ENCODE peak calls at places on chromosomes 13 and 19, in ten cellular contexts. B, A, K, V, L, Q, E, S, H and G are unnamed samples.
A peak's percentile ranks its signal among the peaks of the same experiment; 100 is the strongest.

GRCh38 chr13:19910336-19911072 is 47.1 kb upstream of the ZMYM5 start:
- DNase-seq in H (no peak), B (no peak), Q (no peak), L (no peak), A (no peak), E (no peak), K (no peak), S (no peak), V (peak; percentile 43), G (no peak)

GRCh38 chr19:40224342-40225148 is 1.9 kb downstream of the CCNP start:
- DNase-seq in S (no peak), B (no peak), E (no peak), H (no peak), L (no peak), K (no peak), V (peak; percentile 76), A (no peak), Q (no peak), G (no peak)

GRCh38 chr13:74770361-74770760 is 636.2 kb upstream of the KLF12 start:
- DNase-seq in S (no peak), V (no peak), K (no peak), H (no peak), Q (no peak), A (peak; percentile 77), B (no peak), L (no peak), E (no peak), G (no peak)

GRCh38 chr13:46605089-46605488 is 52.1 kb downstream of the LRCH1 start:
- DNase-seq in S (no peak), A (no peak), E (no peak), L (no peak), H (peak; percentile 31), Q (no peak), V (no peak), B (no peak), K (no peak), G (no peak)

GRCh38 chr19:3047307-3048189 is 14.7 kb downstream of the TLE5 start:
- DNase-seq in Q (peak; percentile 81), E (peak; percentile 96), H (peak; percentile 98), K (peak; percentile 97), L (peak; percentile 79), S (peak; percentile 78), V (peak; percentile 63), A (peak; percentile 89), B (peak; percentile 85), G (peak; percentile 74)

GRCh38 chr13:32309812-32310706 is 5.1 kb downstream of the ZAR1L start:
- DNase-seq in K (peak; percentile 52), V (peak; percentile 54), B (peak; percentile 32), S (no peak), A (peak; percentile 83), E (no peak), Q (no peak), L (no peak), H (peak; percentile 29), G (peak; percentile 59)

GRCh38 chr13:93226623-93227279 is at the start of gene GPC6:
- DNase-seq in V (no peak), K (peak; percentile 80), S (peak; percentile 32), E (no peak), A (peak; percentile 96), L (no peak), B (peak; percentile 61), Q (no peak), H (no peak), G (no peak)

GRCh38 chr13:48038763-48039162 is 1.2 kb downstream of the NUDT15 start:
- DNase-seq in B (no peak), S (no peak), E (no peak), K (peak; percentile 81), L (no peak), H (no peak), Q (no peak), A (no peak), V (no peak), G (peak; percentile 20)

GRCh38 chr19:15369594-15369891 is 10.0 kb downstream of the AKAP8 start:
- DNase-seq in A (no peak), S (no peak), E (no peak), H (no peak), L (no peak), Q (no peak), B (no peak), K (no peak), V (no peak), G (peak; percentile 23)
- TF ChIP-seq CTCF in A (no peak), S (no peak), E (no peak), H (no peak), L (no peak), Q (no peak), B (no peak), K (no peak), V (no peak), G (no peak)

DNA sequence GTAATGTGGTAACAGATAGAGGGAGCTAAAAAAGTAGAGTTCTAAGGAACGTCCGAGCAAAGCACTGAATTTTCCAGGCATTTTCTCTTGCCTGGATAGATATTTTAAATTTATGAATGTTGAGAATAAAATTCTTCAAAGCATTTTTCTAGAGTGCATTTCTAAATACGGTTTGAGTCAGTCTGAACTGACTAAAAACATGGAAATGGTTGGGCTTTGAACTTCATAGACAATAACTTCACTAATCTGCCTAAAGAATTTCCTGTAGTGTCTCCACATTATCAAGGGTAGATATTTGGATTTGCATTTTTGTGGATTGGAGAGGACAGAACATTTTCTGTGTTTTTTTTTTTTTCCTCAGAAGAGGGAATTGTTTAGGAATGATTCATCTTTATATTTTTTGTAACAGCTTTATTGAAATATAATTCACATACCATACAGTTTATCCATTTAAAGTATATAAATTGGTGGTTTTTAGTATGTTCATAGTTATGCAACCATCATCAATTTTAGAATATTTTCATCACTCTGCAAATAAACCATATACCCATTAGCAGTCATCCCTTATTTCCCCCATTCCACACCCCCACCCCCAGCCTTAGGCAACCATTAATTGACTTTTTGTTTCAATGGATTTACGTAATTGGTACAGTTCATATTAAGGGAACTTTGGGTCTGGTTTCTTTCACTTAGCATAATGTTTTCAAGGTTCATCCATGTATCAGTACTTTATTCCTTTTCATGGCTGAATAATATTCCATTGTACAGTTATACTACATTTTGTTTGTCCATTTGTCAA is 20.7 kb downstream of the GARRE1 start:
- DNase-seq in S (no peak), H (no peak), K (no peak), L (no peak), B (no peak), E (no peak), V (no peak), Q (no peak), A (peak; percentile 87), G (no peak)
- TF ChIP-seq CTCF in S (no peak), H (no peak), K (no peak), L (no peak), B (no peak), E (no peak), V (no peak), Q (no peak), A (peak; percentile 17), G (no peak)

DNA sequence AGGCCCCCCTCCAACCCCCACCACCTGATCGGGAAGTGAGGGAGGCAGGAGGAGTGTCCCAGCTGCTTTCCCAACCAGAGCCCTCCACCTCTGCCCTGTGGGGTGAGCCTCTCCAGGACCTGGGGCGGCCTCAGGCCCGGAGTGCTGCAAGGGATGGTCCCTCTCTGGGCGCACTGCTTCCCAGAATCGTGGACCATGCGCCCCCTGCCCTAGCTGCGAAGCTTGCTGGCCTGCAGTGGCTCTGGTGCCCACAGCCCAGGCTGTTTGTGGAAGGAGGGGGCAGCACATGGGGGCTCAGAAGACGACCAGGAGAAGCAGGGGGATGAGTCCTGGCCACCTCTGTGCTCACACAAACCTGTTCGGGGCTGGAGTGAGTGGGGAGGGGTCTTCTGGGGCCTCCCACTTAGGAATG is 33.6 kb downstream of the CEBPG start:
- DNase-seq in H (no peak), L (no peak), K (no peak), Q (no peak), B (no peak), V (no peak), S (no peak), E (no peak), A (no peak), G (no peak)
- TF ChIP-seq CTCF in H (no peak), L (no peak), K (no peak), Q (peak; percentile 37), B (no peak), V (no peak), S (no peak), E (no peak), A (no peak), G (no peak)

DNA sequence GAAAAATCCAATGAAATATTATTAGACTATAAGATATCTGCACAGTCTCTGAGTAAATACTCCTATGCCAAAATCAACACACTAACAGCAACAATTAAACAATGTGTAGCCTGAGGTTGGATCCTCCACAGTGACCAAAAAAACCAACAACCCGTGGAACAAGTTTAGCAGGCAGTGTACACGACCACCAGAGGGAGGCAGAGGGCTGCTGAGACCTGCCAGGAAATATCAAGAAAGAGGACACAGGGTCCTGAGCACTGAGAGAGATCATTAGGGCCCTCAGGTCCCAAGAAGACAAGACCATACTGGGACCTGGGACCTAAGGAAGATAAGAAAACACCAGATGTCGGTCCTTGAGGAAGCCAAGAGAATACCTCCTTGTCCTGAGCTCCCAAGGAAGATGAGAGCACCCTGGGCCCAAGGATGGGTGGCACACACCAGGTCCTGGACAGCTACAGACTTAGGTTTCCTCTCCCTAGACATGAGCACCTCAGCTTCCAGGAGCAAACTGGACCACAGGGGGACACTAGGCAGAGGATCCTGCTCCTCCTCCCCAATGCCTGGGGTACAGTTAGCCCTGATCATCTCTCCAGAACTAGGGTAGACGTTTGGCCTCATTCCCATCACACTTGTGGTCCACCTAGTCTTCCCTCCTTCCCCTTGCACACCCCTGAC is 822 bp upstream of the ZNF274 start:
- DNase-seq in S (peak; percentile 19), B (peak; percentile 75), V (no peak), K (peak; percentile 86), Q (peak; percentile 77), E (peak; percentile 64), L (no peak), H (no peak), A (peak; percentile 20), G (peak; percentile 49)
- TF ChIP-seq CTCF in S (peak; percentile 30), B (peak; percentile 75), V (peak; percentile 72), K (peak; percentile 77), Q (peak; percentile 57), E (peak; percentile 26), L (peak; percentile 28), H (no peak), A (peak; percentile 40), G (peak; percentile 20)

DNA sequence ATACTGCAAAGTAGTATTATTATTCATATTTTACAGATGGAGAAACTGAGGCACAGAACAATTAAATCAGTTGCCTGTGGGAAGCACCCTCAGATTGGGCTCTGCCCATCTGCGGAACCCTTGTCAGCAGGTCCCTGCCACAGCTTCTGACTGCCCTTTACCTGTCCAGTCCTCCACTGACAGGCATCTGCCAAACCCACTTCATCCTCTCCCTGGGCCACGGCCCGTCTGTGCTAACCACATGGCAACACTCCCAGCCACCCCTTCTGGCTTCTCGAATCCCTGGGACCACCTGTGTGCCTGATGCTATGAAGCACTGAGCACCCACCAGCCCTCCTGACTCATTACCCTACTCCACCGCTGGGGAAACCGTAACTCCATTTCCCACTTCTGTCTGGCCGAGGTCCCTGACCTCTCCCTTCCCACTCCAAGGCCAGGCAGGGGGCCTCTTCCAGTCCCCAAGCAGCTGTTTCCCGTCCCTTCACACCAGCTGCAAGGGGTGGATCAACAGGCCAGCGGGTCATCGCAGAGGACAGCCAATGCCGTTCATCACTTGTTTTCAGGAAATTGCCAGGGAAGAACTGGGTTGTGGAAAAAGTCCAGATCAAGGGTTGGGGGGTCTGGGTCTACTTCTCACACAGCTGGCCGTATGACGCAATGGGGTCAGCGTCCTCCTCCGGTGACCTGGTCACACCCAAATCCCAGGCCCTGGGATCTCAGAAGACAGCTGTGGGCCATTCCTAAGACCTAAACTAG is 2.5 kb downstream of the KANK3 start:
- DNase-seq in V (no peak), L (no peak), S (peak; percentile 33), H (peak; percentile 82), E (no peak), A (peak; percentile 91), Q (no peak), B (peak; percentile 64), K (peak; percentile 82), G (peak; percentile 26)
- TF ChIP-seq CTCF in V (no peak), L (no peak), S (no peak), H (no peak), E (peak; percentile 5), A (peak; percentile 37), Q (no peak), B (peak; percentile 44), K (peak; percentile 58), G (no peak)